ENCODE peak calls at places on chromosomes 11 and 22, in seven cellular contexts. One of them, this sample, is unnamed.

GRCh38 chr11:107011977-107012376 is 6.3 kb downstream of the GUCY1A2 start:
- DNase-seq in esophagus muscularis mucosa: no peak
- DNase-seq in lung: no peak
- DNase-seq in activated CD4-positive, CD25-positive, alpha-beta regulatory T cell: no peak
- DNase-seq in mesenchymal stem cell: peak
- DNase-seq in stimulated activated CD8-positive, alpha-beta memory T cell treated with anti-CD3 and anti-CD28 coated beads, Interleukin-4, amount 100 ng/mL, for 1 hour: no peak
- DNase-seq in glomerular endothelial cell: no peak
- DNase-seq in this sample: no peak

GRCh38 chr11:28009383-28009782 is 98.6 kb downstream of the KIF18A start:
- DNase-seq in esophagus muscularis mucosa: no peak
- DNase-seq in lung: no peak
- DNase-seq in activated CD4-positive, CD25-positive, alpha-beta regulatory T cell: no peak
- DNase-seq in mesenchymal stem cell: peak
- DNase-seq in stimulated activated CD8-positive, alpha-beta memory T cell treated with anti-CD3 and anti-CD28 coated beads, Interleukin-4, amount 100 ng/mL, for 1 hour: no peak
- DNase-seq in glomerular endothelial cell: no peak
- DNase-seq in this sample: peak

GRCh38 chr22:35538801-35539321 is 1.8 kb upstream of the RASD2 start:
- DNase-seq in esophagus muscularis mucosa: no peak
- DNase-seq in lung: no peak
- DNase-seq in activated CD4-positive, CD25-positive, alpha-beta regulatory T cell: no peak
- DNase-seq in mesenchymal stem cell: peak
- DNase-seq in stimulated activated CD8-positive, alpha-beta memory T cell treated with anti-CD3 and anti-CD28 coated beads, Interleukin-4, amount 100 ng/mL, for 1 hour: no peak
- DNase-seq in glomerular endothelial cell: no peak
- DNase-seq in this sample: no peak

GRCh38 chr11:29153078-29153477 is 863.8 kb downstream of the KCNA4 start:
- DNase-seq in esophagus muscularis mucosa: no peak
- DNase-seq in lung: no peak
- DNase-seq in activated CD4-positive, CD25-positive, alpha-beta regulatory T cell: no peak
- DNase-seq in mesenchymal stem cell: no peak
- DNase-seq in stimulated activated CD8-positive, alpha-beta memory T cell treated with anti-CD3 and anti-CD28 coated beads, Interleukin-4, amount 100 ng/mL, for 1 hour: no peak
- DNase-seq in glomerular endothelial cell: no peak
- DNase-seq in this sample: no peak

GRCh38 chr22:47929646-47930185 is 1167.3 kb downstream of the TBC1D22A start:
- DNase-seq in esophagus muscularis mucosa: peak
- DNase-seq in lung: no peak
- DNase-seq in activated CD4-positive, CD25-positive, alpha-beta regulatory T cell: no peak
- DNase-seq in mesenchymal stem cell: no peak
- DNase-seq in stimulated activated CD8-positive, alpha-beta memory T cell treated with anti-CD3 and anti-CD28 coated beads, Interleukin-4, amount 100 ng/mL, for 1 hour: no peak
- DNase-seq in glomerular endothelial cell: no peak
- DNase-seq in this sample: no peak

GRCh38 chr11:94241896-94242295 is 62.5 kb upstream of the IZUMO1R start:
- DNase-seq in esophagus muscularis mucosa: no peak
- DNase-seq in lung: no peak
- DNase-seq in activated CD4-positive, CD25-positive, alpha-beta regulatory T cell: no peak
- DNase-seq in mesenchymal stem cell: no peak
- DNase-seq in stimulated activated CD8-positive, alpha-beta memory T cell treated with anti-CD3 and anti-CD28 coated beads, Interleukin-4, amount 100 ng/mL, for 1 hour: no peak
- DNase-seq in glomerular endothelial cell: no peak
- DNase-seq in this sample: no peak

GRCh38 chr11:3840289-3840869 is 380 bp downstream of the RHOG start:
- DNase-seq in esophagus muscularis mucosa: no peak
- DNase-seq in lung: no peak
- DNase-seq in activated CD4-positive, CD25-positive, alpha-beta regulatory T cell: no peak
- DNase-seq in mesenchymal stem cell: no peak
- DNase-seq in stimulated activated CD8-positive, alpha-beta memory T cell treated with anti-CD3 and anti-CD28 coated beads, Interleukin-4, amount 100 ng/mL, for 1 hour: no peak
- DNase-seq in glomerular endothelial cell: no peak
- DNase-seq in this sample: no peak

GRCh38 chr22:24156146-24156914 is 25.0 kb upstream of the SUSD2 start:
- DNase-seq in esophagus muscularis mucosa: no peak
- DNase-seq in lung: no peak
- DNase-seq in activated CD4-positive, CD25-positive, alpha-beta regulatory T cell: peak
- DNase-seq in mesenchymal stem cell: peak
- DNase-seq in stimulated activated CD8-positive, alpha-beta memory T cell treated with anti-CD3 and anti-CD28 coated beads, Interleukin-4, amount 100 ng/mL, for 1 hour: no peak
- DNase-seq in glomerular endothelial cell: no peak
- DNase-seq in this sample: no peak

GRCh38 chr11:66133216-66133775 is 63.2 kb downstream of the PACS1 start:
- DNase-seq in esophagus muscularis mucosa: no peak
- DNase-seq in lung: no peak
- DNase-seq in activated CD4-positive, CD25-positive, alpha-beta regulatory T cell: no peak
- DNase-seq in mesenchymal stem cell: no peak
- DNase-seq in stimulated activated CD8-positive, alpha-beta memory T cell treated with anti-CD3 and anti-CD28 coated beads, Interleukin-4, amount 100 ng/mL, for 1 hour: no peak
- DNase-seq in glomerular endothelial cell: no peak
- DNase-seq in this sample: no peak

GRCh38 chr22:24588370-24588755 is 4.5 kb downstream of the LRRC75B start:
- DNase-seq in esophagus muscularis mucosa: no peak
- DNase-seq in lung: no peak
- DNase-seq in activated CD4-positive, CD25-positive, alpha-beta regulatory T cell: no peak
- DNase-seq in mesenchymal stem cell: no peak
- DNase-seq in stimulated activated CD8-positive, alpha-beta memory T cell treated with anti-CD3 and anti-CD28 coated beads, Interleukin-4, amount 100 ng/mL, for 1 hour: no peak
- DNase-seq in glomerular endothelial cell: no peak
- DNase-seq in this sample: no peak

GRCh38 chr11:9210922-9211320 is 54.2 kb downstream of the DENND5A start:
- DNase-seq in esophagus muscularis mucosa: no peak
- DNase-seq in lung: no peak
- DNase-seq in activated CD4-positive, CD25-positive, alpha-beta regulatory T cell: no peak
- DNase-seq in mesenchymal stem cell: peak
- DNase-seq in stimulated activated CD8-positive, alpha-beta memory T cell treated with anti-CD3 and anti-CD28 coated beads, Interleukin-4, amount 100 ng/mL, for 1 hour: no peak
- DNase-seq in glomerular endothelial cell: no peak
- DNase-seq in this sample: no peak

GRCh38 chr11:13261600-13262061 is 16.0 kb upstream of the BMAL1 start:
- DNase-seq in esophagus muscularis mucosa: peak
- DNase-seq in lung: no peak
- DNase-seq in activated CD4-positive, CD25-positive, alpha-beta regulatory T cell: no peak
- DNase-seq in mesenchymal stem cell: peak
- DNase-seq in stimulated activated CD8-positive, alpha-beta memory T cell treated with anti-CD3 and anti-CD28 coated beads, Interleukin-4, amount 100 ng/mL, for 1 hour: no peak
- DNase-seq in glomerular endothelial cell: peak
- DNase-seq in this sample: peak

GRCh38 chr11:12149672-12150225 is 39.4 kb downstream of the MICAL2 start:
- DNase-seq in esophagus muscularis mucosa: no peak
- DNase-seq in lung: no peak
- DNase-seq in activated CD4-positive, CD25-positive, alpha-beta regulatory T cell: no peak
- DNase-seq in mesenchymal stem cell: peak
- DNase-seq in stimulated activated CD8-positive, alpha-beta memory T cell treated with anti-CD3 and anti-CD28 coated beads, Interleukin-4, amount 100 ng/mL, for 1 hour: no peak
- DNase-seq in glomerular endothelial cell: no peak
- DNase-seq in this sample: no peak

GRCh38 chr22:32557424-32557823 is 82.8 kb downstream of the FBXO7 start:
- DNase-seq in esophagus muscularis mucosa: no peak
- DNase-seq in lung: no peak
- DNase-seq in activated CD4-positive, CD25-positive, alpha-beta regulatory T cell: no peak
- DNase-seq in mesenchymal stem cell: peak
- DNase-seq in stimulated activated CD8-positive, alpha-beta memory T cell treated with anti-CD3 and anti-CD28 coated beads, Interleukin-4, amount 100 ng/mL, for 1 hour: no peak
- DNase-seq in glomerular endothelial cell: no peak
- DNase-seq in this sample: no peak

GRCh38 chr11:109960831-109961230 is 132.4 kb upstream of the ZC3H12C start:
- DNase-seq in esophagus muscularis mucosa: no peak
- DNase-seq in lung: peak
- DNase-seq in activated CD4-positive, CD25-positive, alpha-beta regulatory T cell: no peak
- DNase-seq in mesenchymal stem cell: peak
- DNase-seq in stimulated activated CD8-positive, alpha-beta memory T cell treated with anti-CD3 and anti-CD28 coated beads, Interleukin-4, amount 100 ng/mL, for 1 hour: no peak
- DNase-seq in glomerular endothelial cell: no peak
- DNase-seq in this sample: peak

GRCh38 chr22:48414662-48415061 is 1413.0 kb downstream of the BRD1 start:
- DNase-seq in esophagus muscularis mucosa: no peak
- DNase-seq in lung: no peak
- DNase-seq in activated CD4-positive, CD25-positive, alpha-beta regulatory T cell: no peak
- DNase-seq in mesenchymal stem cell: no peak
- DNase-seq in stimulated activated CD8-positive, alpha-beta memory T cell treated with anti-CD3 and anti-CD28 coated beads, Interleukin-4, amount 100 ng/mL, for 1 hour: no peak
- DNase-seq in glomerular endothelial cell: no peak
- DNase-seq in this sample: no peak

GRCh38 chr22:41479671-41480396 is 10.9 kb downstream of the ACO2 start:
- DNase-seq in esophagus muscularis mucosa: no peak
- DNase-seq in lung: no peak
- DNase-seq in activated CD4-positive, CD25-positive, alpha-beta regulatory T cell: no peak
- DNase-seq in mesenchymal stem cell: peak
- DNase-seq in stimulated activated CD8-positive, alpha-beta memory T cell treated with anti-CD3 and anti-CD28 coated beads, Interleukin-4, amount 100 ng/mL, for 1 hour: no peak
- DNase-seq in glomerular endothelial cell: no peak
- DNase-seq in this sample: peak

GRCh38 chr11:118342503-118343161 is at the start of gene CD3D:
- DNase-seq in esophagus muscularis mucosa: no peak
- DNase-seq in lung: no peak
- DNase-seq in activated CD4-positive, CD25-positive, alpha-beta regulatory T cell: peak
- DNase-seq in mesenchymal stem cell: no peak
- DNase-seq in stimulated activated CD8-positive, alpha-beta memory T cell treated with anti-CD3 and anti-CD28 coated beads, Interleukin-4, amount 100 ng/mL, for 1 hour: peak
- DNase-seq in glomerular endothelial cell: no peak
- DNase-seq in this sample: no peak

GRCh38 chr22:47976219-47976618 is 1213.8 kb downstream of the TBC1D22A start:
- DNase-seq in esophagus muscularis mucosa: peak
- DNase-seq in lung: no peak
- DNase-seq in activated CD4-positive, CD25-positive, alpha-beta regulatory T cell: no peak
- DNase-seq in mesenchymal stem cell: no peak
- DNase-seq in stimulated activated CD8-positive, alpha-beta memory T cell treated with anti-CD3 and anti-CD28 coated beads, Interleukin-4, amount 100 ng/mL, for 1 hour: no peak
- DNase-seq in glomerular endothelial cell: no peak
- DNase-seq in this sample: no peak

GRCh38 chr11:43987384-43988039 is 45.1 kb downstream of the C11orf96 start:
- DNase-seq in esophagus muscularis mucosa: peak
- DNase-seq in lung: peak
- DNase-seq in activated CD4-positive, CD25-positive, alpha-beta regulatory T cell: no peak
- DNase-seq in mesenchymal stem cell: peak
- DNase-seq in stimulated activated CD8-positive, alpha-beta memory T cell treated with anti-CD3 and anti-CD28 coated beads, Interleukin-4, amount 100 ng/mL, for 1 hour: no peak
- DNase-seq in glomerular endothelial cell: no peak
- DNase-seq in this sample: peak

GRCh38 chr22:50456466-50457234 is 18.2 kb downstream of the SBF1 start:
- DNase-seq in esophagus muscularis mucosa: no peak
- DNase-seq in lung: no peak
- DNase-seq in activated CD4-positive, CD25-positive, alpha-beta regulatory T cell: no peak
- DNase-seq in mesenchymal stem cell: no peak
- DNase-seq in stimulated activated CD8-positive, alpha-beta memory T cell treated with anti-CD3 and anti-CD28 coated beads, Interleukin-4, amount 100 ng/mL, for 1 hour: no peak
- DNase-seq in glomerular endothelial cell: no peak
- DNase-seq in this sample: no peak

GRCh38 chr22:30254307-30254706 is 7.7 kb upstream of the LIF start:
- DNase-seq in esophagus muscularis mucosa: no peak
- DNase-seq in lung: no peak
- DNase-seq in activated CD4-positive, CD25-positive, alpha-beta regulatory T cell: no peak
- DNase-seq in mesenchymal stem cell: no peak
- DNase-seq in stimulated activated CD8-positive, alpha-beta memory T cell treated with anti-CD3 and anti-CD28 coated beads, Interleukin-4, amount 100 ng/mL, for 1 hour: no peak
- DNase-seq in glomerular endothelial cell: no peak
- DNase-seq in this sample: no peak

GRCh38 chr11:25520459-25520858 is 811.5 kb upstream of the ANO3 start:
- DNase-seq in esophagus muscularis mucosa: no peak
- DNase-seq in lung: no peak
- DNase-seq in activated CD4-positive, CD25-positive, alpha-beta regulatory T cell: no peak
- DNase-seq in mesenchymal stem cell: no peak
- DNase-seq in stimulated activated CD8-positive, alpha-beta memory T cell treated with anti-CD3 and anti-CD28 coated beads, Interleukin-4, amount 100 ng/mL, for 1 hour: no peak
- DNase-seq in glomerular endothelial cell: no peak
- DNase-seq in this sample: no peak

GRCh38 chr11:114610550-114610949 is 15.0 kb upstream of the NXPE4 start:
- DNase-seq in esophagus muscularis mucosa: peak
- DNase-seq in lung: no peak
- DNase-seq in activated CD4-positive, CD25-positive, alpha-beta regulatory T cell: no peak
- DNase-seq in mesenchymal stem cell: no peak
- DNase-seq in stimulated activated CD8-positive, alpha-beta memory T cell treated with anti-CD3 and anti-CD28 coated beads, Interleukin-4, amount 100 ng/mL, for 1 hour: no peak
- DNase-seq in glomerular endothelial cell: no peak
- DNase-seq in this sample: no peak

GRCh38 chr11:102886999-102887398 is 12.2 kb upstream of the MMP12 start:
- DNase-seq in esophagus muscularis mucosa: no peak
- DNase-seq in lung: no peak
- DNase-seq in activated CD4-positive, CD25-positive, alpha-beta regulatory T cell: no peak
- DNase-seq in mesenchymal stem cell: no peak
- DNase-seq in stimulated activated CD8-positive, alpha-beta memory T cell treated with anti-CD3 and anti-CD28 coated beads, Interleukin-4, amount 100 ng/mL, for 1 hour: no peak
- DNase-seq in glomerular endothelial cell: no peak
- DNase-seq in this sample: no peak

GRCh38 chr11:102868359-102868758 is 6.4 kb downstream of the MMP12 start:
- DNase-seq in esophagus muscularis mucosa: no peak
- DNase-seq in lung: no peak
- DNase-seq in activated CD4-positive, CD25-positive, alpha-beta regulatory T cell: no peak
- DNase-seq in mesenchymal stem cell: peak
- DNase-seq in stimulated activated CD8-positive, alpha-beta memory T cell treated with anti-CD3 and anti-CD28 coated beads, Interleukin-4, amount 100 ng/mL, for 1 hour: no peak
- DNase-seq in glomerular endothelial cell: no peak
- DNase-seq in this sample: peak

GRCh38 chr11:46386674-46387073 is 4.9 kb downstream of the CHRM4 start:
- DNase-seq in esophagus muscularis mucosa: no peak
- DNase-seq in lung: no peak
- DNase-seq in activated CD4-positive, CD25-positive, alpha-beta regulatory T cell: no peak
- DNase-seq in mesenchymal stem cell: no peak
- DNase-seq in stimulated activated CD8-positive, alpha-beta memory T cell treated with anti-CD3 and anti-CD28 coated beads, Interleukin-4, amount 100 ng/mL, for 1 hour: no peak
- DNase-seq in glomerular endothelial cell: no peak
- DNase-seq in this sample: no peak

GRCh38 chr22:45972868-45973212 is 4.1 kb downstream of the WNT7B start:
- DNase-seq in esophagus muscularis mucosa: no peak
- DNase-seq in lung: no peak
- DNase-seq in activated CD4-positive, CD25-positive, alpha-beta regulatory T cell: no peak
- DNase-seq in mesenchymal stem cell: no peak
- DNase-seq in stimulated activated CD8-positive, alpha-beta memory T cell treated with anti-CD3 and anti-CD28 coated beads, Interleukin-4, amount 100 ng/mL, for 1 hour: no peak
- DNase-seq in glomerular endothelial cell: no peak
- DNase-seq in this sample: no peak

GRCh38 chr22:17869285-17870096 is 95.2 kb upstream of the BID start:
- DNase-seq in esophagus muscularis mucosa: no peak
- DNase-seq in lung: no peak
- DNase-seq in activated CD4-positive, CD25-positive, alpha-beta regulatory T cell: no peak
- DNase-seq in mesenchymal stem cell: no peak
- DNase-seq in stimulated activated CD8-positive, alpha-beta memory T cell treated with anti-CD3 and anti-CD28 coated beads, Interleukin-4, amount 100 ng/mL, for 1 hour: no peak
- DNase-seq in glomerular endothelial cell: no peak
- DNase-seq in this sample: no peak

GRCh38 chr11:46183819-46184218 is 62.6 kb upstream of the PHF21A start:
- DNase-seq in esophagus muscularis mucosa: peak
- DNase-seq in lung: no peak
- DNase-seq in activated CD4-positive, CD25-positive, alpha-beta regulatory T cell: no peak
- DNase-seq in mesenchymal stem cell: peak
- DNase-seq in stimulated activated CD8-positive, alpha-beta memory T cell treated with anti-CD3 and anti-CD28 coated beads, Interleukin-4, amount 100 ng/mL, for 1 hour: no peak
- DNase-seq in glomerular endothelial cell: no peak
- DNase-seq in this sample: no peak